ENCODE peak calls at places on chromosomes 16 and 17, in four cellular contexts. D is K562, F is endothelial cell of umbilical vein, W is heart left ventricle. E is an unnamed sample.

GRCh38 chr17:49910094-49910857 is 58.7 kb upstream of the DLX4 start:
- DNase-seq in D (peak; percentile 26), F (peak; percentile 2), W (no peak), E (peak; percentile 59)

GRCh38 chr17:47287639-47288038 is 34.0 kb downstream of the ITGB3 start:
- DNase-seq in D (no peak), F (no peak), W (no peak), E (no peak)

GRCh38 chr17:74814453-74814852 is 38.3 kb upstream of the NAT9 start:
- DNase-seq in D (no peak), F (peak; percentile 5), W (no peak), E (no peak)

GRCh38 chr16:84538441-84538840 is 34.0 kb upstream of the MEAK7 start:
- DNase-seq in D (no peak), F (no peak), W (no peak), E (no peak)

GRCh38 chr16:84774810-84775209 is 45.0 kb upstream of the CRISPLD2 start:
- DNase-seq in D (no peak), F (peak; percentile 85), W (no peak), E (no peak)

GRCh38 chr16:88002211-88002610 is 51.0 kb downstream of the BANP start:
- DNase-seq in D (no peak), F (no peak), W (no peak), E (peak; percentile 13)

GRCh38 chr16:65229191-65229662 is 107.4 kb upstream of the CDH11 start:
- DNase-seq in D (no peak), F (no peak), W (no peak), E (no peak)

GRCh38 chr16:21563676-21564075 is 35.7 kb upstream of the METTL9 start:
- DNase-seq in D (no peak), F (no peak), W (no peak), E (no peak)

GRCh38 chr17:64998436-64999190 is 57.9 kb downstream of the GNA13 start:
- DNase-seq in D (no peak), F (no peak), W (no peak), E (no peak)

GRCh38 chr17:43125967-43126910 is 1.1 kb upstream of the BRCA1 start:
- DNase-seq in D (peak; percentile 43), F (no peak), W (no peak), E (no peak)
- TF ChIP-seq POLR2A in D (no peak), F (no peak), W (no peak), E (no peak)

GRCh38 chr16:6643083-6643686 is 689.5 kb upstream of the RBFOX1 start:
- DNase-seq in D (peak; percentile 30), F (peak; percentile 58), W (no peak), E (peak; percentile 47)

GRCh38 chr16:6646891-6647290 is 685.8 kb upstream of the RBFOX1 start:
- DNase-seq in D (no peak), F (no peak), W (no peak), E (no peak)

GRCh38 chr16:6645758-6646423 is 686.8 kb upstream of the RBFOX1 start:
- DNase-seq in D (no peak), F (no peak), W (no peak), E (no peak)

GRCh38 chr16:6642271-6642670 is 690.4 kb upstream of the RBFOX1 start:
- DNase-seq in D (no peak), F (no peak), W (no peak), E (no peak)

DNA sequence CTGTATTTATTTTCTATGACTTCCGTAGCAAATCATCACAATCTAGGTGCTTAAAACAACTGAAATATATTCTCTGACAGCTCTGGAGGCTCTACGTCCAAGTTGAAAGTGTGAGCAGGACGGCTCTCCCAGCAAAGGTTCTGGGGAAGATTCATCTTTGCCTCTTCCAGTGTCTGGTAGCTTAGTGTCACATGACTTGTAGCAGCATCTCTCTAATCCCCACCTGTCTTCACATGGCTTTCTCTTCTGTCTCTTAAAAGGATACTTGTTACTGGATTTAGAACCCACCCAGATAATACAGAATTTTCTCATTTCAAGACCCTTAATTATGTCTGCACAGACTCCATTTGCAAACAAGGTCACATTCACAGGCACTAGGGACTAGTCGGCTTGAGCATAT is 687.7 kb upstream of the RBFOX1 start:
- DNase-seq in D (no peak), F (no peak), W (no peak), E (no peak)
- TF ChIP-seq POLR2A in D (no peak), F (no peak), W (no peak), E (no peak)

DNA sequence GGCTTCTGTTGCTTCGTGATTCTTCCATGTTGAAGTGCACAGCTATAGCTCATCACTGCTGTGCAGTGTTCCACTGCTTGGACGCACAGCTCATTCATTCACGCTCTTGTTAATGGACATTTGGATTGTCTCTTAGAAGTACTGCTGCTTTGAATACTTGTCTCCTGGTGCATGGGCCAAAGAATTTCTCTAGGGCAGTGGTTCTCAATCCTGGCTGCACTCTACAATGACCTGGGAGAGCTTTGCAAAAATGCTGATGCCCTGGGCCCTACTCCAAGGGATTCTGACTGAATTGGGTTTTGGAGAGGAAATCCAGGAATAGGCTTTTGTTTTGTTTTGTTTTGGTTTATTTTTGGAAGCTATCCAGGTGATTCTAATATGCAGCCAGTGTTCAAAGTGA is 20.0 kb downstream of the CCL17 start:
- DNase-seq in D (no peak), F (no peak), W (no peak), E (peak; percentile 1)
- TF ChIP-seq POLR2A in D (no peak), F (no peak), W (no peak), E (no peak)

DNA sequence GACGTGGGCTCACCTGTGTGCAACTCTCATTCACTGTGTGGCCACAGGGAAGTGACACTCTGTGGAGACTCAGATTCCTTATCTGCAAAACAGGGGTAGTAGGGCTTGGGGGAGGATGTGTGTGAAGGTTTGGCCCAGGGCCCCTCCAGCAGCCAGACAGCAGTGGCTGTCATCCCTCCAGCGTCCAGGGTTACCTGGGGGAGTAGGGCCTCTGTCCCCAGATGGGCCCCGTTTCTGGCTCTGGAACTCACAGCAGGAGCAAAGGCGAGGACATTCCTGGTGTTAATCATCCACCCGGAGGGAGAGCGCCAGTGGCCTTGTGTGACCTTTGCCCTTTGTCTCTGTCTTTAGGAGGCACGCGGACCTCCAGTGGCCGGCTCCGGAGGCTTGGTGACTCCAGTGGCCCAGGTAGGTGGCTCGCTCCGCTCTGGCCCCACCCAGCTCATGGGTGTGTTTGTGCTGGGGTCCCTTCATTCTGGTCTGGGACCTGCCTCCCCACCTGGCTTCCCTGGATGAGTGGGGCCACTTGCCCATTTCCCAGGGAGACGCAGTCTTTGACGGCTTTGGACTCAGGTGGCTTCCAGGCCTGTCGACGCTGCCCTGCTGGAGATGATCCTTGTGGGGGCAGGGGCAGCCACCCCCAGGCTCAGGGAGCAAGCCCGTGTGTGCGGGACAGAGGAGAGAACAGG is 166.2 kb downstream of the SEC14L1 start:
- DNase-seq in D (peak; percentile 54), F (no peak), W (no peak), E (no peak)
- TF ChIP-seq POLR2A in D (no peak), F (no peak), W (no peak), E (no peak)

DNA sequence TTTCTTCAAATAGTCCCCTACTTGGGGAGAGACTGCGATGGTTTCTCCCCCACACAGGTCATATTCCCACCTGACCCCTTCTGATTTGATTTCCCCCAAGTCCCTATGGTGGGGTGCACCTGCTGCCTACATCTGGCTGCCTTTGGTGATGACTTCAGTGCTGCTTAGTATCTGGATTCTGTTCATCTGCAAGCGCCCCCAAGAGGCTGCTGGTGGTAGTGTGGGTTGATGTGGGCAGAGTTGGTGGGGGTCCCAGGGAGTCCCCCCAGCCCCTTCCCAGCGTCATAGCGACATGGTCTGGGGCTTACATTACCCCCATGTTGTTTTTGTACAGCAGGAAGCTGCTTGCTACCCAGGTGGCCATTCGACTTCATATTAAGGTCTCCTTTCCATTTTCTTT is 99.2 kb downstream of the NTN1 start:
- DNase-seq in D (peak; percentile 25), F (no peak), W (no peak), E (no peak)
- TF ChIP-seq POLR2A in D (no peak), F (no peak), W (no peak), E (no peak)

GRCh38 chr16:67928561-67929364 is 2.9 kb downstream of the CTRL start:
- DNase-seq in D (peak; percentile 75), F (peak; percentile 50), W (peak; percentile 77), E (peak; percentile 76)
- TF ChIP-seq POLR2A in D (no peak), F (no peak), W (no peak), E (no peak)

DNA sequence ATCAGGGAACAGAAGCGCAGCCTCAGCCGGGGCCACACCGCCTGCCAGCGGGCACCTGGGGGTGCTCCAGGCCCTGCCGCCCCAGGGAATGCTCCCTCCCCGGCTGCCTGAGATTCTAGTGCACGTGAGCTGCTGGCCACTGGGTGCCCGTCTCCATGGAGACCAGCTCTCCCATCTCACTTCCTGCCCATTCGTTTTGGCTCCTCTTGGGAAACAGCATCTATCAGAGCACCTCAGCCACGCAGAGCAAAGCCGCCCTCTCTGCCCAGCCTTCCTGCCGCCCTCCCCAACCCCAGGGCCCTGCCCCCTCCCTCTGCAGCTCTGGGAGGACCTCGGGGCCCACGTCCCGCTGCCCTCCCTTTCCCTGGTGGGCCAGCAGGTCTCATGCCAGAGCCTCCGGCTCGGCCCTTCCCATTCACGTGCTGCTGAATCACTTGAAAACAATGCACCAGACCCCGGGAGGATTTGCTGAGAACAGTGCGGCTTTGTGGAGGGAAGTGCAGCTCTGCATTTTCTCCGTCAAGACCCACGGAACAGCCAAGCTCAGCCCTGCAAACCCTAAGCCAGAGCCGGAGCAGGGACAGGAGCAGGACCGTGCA is 19.4 kb downstream of the CEP295NL start:
- DNase-seq in D (no peak), F (peak; percentile 97), W (peak; percentile 87), E (peak; percentile 56)
- TF ChIP-seq POLR2A in D (no peak), F (no peak), W (no peak), E (peak; percentile 15)

DNA sequence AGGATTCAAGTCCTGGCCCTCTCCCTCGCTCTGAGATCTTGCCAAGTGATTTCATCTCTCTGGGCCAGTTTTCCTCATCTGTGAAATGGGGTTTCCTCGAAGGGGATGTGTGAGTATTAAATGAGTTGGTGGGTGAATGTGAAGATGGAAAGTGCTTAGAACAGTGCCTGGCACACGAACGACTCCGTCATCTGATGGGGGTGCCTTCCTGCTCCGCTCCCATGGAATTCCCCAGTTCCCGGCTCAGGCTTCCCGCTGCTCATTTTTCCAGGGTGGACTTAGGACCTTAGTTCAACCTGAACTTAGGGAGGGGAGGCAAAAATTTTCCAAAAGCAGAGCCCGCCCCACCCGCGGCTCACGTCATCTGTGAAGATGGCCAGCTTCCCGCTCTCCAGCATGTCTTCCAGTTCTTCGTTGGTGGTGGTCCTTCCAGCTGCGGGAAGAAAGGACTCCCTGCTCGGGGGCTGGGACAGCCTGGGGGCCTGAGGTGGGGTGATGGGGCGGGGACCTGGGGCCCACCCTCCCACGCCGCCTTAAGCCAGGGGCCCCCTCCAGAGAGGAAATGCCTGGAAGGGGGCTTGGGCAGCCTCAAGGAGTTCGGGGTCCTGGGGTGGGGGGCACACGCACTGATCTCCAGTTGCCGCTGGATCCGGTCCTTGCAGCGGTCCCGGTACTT is 11.5 kb downstream of the HSD3B7 start:
- DNase-seq in D (peak; percentile 74), F (peak; percentile 18), W (no peak), E (no peak)
- TF ChIP-seq POLR2A in D (no peak), F (no peak), W (no peak), E (no peak)

E was measured in stomach.